ENCODE peak calls at places on chromosomes 6 and 20, in five cellular contexts. X is Right ventricle myocardium superior, I is NCI-H146, T is HTR-8/SVneo, Q is lung. B is an unnamed sample.

GRCh38 chr6:154410619-154411044 is 54.0 kb upstream of the IPCEF1 start:
- DNase-seq in X (no peak), I (no peak), T (peak; percentile 69), Q (peak; percentile 33), B (no peak)

GRCh38 chr20:49513531-49513930 is 31.1 kb upstream of the KCNB1 start:
- DNase-seq in X (no peak), I (no peak), T (no peak), Q (no peak), B (no peak)

GRCh38 chr6:137798261-137798660 is 68.8 kb upstream of the TNFAIP3 start:
- DNase-seq in X (no peak), I (no peak), T (no peak), Q (no peak), B (no peak)

GRCh38 chr20:50663095-50663821 is 28.1 kb downstream of the RIPOR3 start:
- DNase-seq in X (no peak), I (no peak), T (no peak), Q (peak; percentile 51), B (no peak)

GRCh38 chr20:46243707-46244628 is 64.3 kb downstream of the CDH22 start:
- DNase-seq in X (no peak), I (peak; percentile 25), T (no peak), Q (no peak), B (no peak)

GRCh38 chr20:49340161-49340966 is 62.5 kb upstream of the ZNFX1 start:
- DNase-seq in X (peak; percentile 59), I (no peak), T (no peak), Q (no peak), B (no peak)

GRCh38 chr20:56202493-56203077 is 45.9 kb upstream of the MC3R start:
- DNase-seq in X (no peak), I (no peak), T (peak; percentile 62), Q (no peak), B (no peak)

GRCh38 chr6:165376100-165376499 is 66.7 kb upstream of the C6orf118 start:
- DNase-seq in X (no peak), I (no peak), T (no peak), Q (no peak), B (no peak)

GRCh38 chr6:26223677-26224546 is 136.7 kb downstream of the HFE start:
- DNase-seq in X (peak; percentile 63), I (peak; percentile 96), T (peak; percentile 74), Q (no peak), B (no peak)

GRCh38 chr6:132962936-132963579 is 148.7 kb downstream of the RPS12 start:
- DNase-seq in X (peak; percentile 75), I (peak; percentile 93), T (peak; percentile 34), Q (peak; percentile 56), B (no peak)

GRCh38 chr6:164749126-164749758 is 560.2 kb downstream of the C6orf118 start:
- DNase-seq in X (no peak), I (peak; percentile 61), T (no peak), Q (no peak), B (no peak)

GRCh38 chr6:70956451-70957283 is at the start of gene B3GAT2:
- DNase-seq in X (peak; percentile 41), I (peak; percentile 22), T (no peak), Q (no peak), B (no peak)

GRCh38 chr6:32186496-32186840 is 2.4 kb upstream of the AGER start:
- DNase-seq in X (no peak), I (no peak), T (no peak), Q (no peak), B (no peak)

GRCh38 chr6:132964101-132964867 is 149.9 kb downstream of the RPS12 start:
- DNase-seq in X (no peak), I (peak; percentile 96), T (no peak), Q (no peak), B (no peak)

GRCh38 chr6:134956676-134957075 is 6.8 kb upstream of the ALDH8A1 start:
- DNase-seq in X (no peak), I (no peak), T (no peak), Q (no peak), B (no peak)

GRCh38 chr6:5135783-5136376 is 50.7 kb downstream of the PPP1R3G start:
- DNase-seq in X (no peak), I (no peak), T (no peak), Q (no peak), B (no peak)

GRCh38 chr6:87897581-87898147 is 150.0 kb upstream of the SPACA1 start:
- DNase-seq in X (no peak), I (no peak), T (no peak), Q (no peak), B (no peak)

GRCh38 chr6:15063253-15063853 is 182.5 kb upstream of the JARID2 start:
- DNase-seq in X (peak; percentile 74), I (no peak), T (no peak), Q (peak; percentile 37), B (no peak)

GRCh38 chr6:100968934-100969333 is 87.8 kb upstream of the ASCC3 start:
- DNase-seq in X (no peak), I (peak; percentile 18), T (no peak), Q (no peak), B (no peak)

GRCh38 chr20:31440012-31440659 is at the start of gene DEFB123:
- DNase-seq in X (no peak), I (no peak), T (no peak), Q (no peak), B (no peak)

GRCh38 chr6:124203812-124204167 is 400.1 kb downstream of the NKAIN2 start:
- DNase-seq in X (no peak), I (no peak), T (no peak), Q (no peak), B (no peak)

GRCh38 chr6:39083111-39083702 is 31.8 kb downstream of the SAYSD1 start:
- DNase-seq in X (no peak), I (peak; percentile 31), T (no peak), Q (no peak), B (no peak)

GRCh38 chr6:152471459-152472070 is 165.6 kb downstream of the SYNE1 start:
- DNase-seq in X (no peak), I (no peak), T (no peak), Q (no peak), B (no peak)

GRCh38 chr6:124679392-124679791 is 282.8 kb upstream of the RNF217 start:
- DNase-seq in X (no peak), I (no peak), T (peak; percentile 3), Q (no peak), B (no peak)

GRCh38 chr6:26240157-26240980 is 124.6 kb upstream of the BTN3A2 start:
- DNase-seq in X (peak; percentile 42), I (no peak), T (peak; percentile 81), Q (peak; percentile 59), B (no peak)

GRCh38 chr20:50870572-50871161 is 60.6 kb downstream of the ADNP start:
- DNase-seq in X (no peak), I (no peak), T (no peak), Q (no peak), B (no peak)

GRCh38 chr20:23021541-23021940 is 13.6 kb upstream of the SSTR4 start:
- DNase-seq in X (no peak), I (no peak), T (no peak), Q (no peak), B (no peak)

GRCh38 chr6:26311012-26311384 is 54.0 kb upstream of the BTN3A2 start:
- DNase-seq in X (no peak), I (peak; percentile 56), T (no peak), Q (no peak), B (no peak)

GRCh38 chr6:147508073-147508870 is at the start of gene SAMD5:
- DNase-seq in X (peak; percentile 59), I (peak; percentile 90), T (peak; percentile 68), Q (peak; percentile 47), B (no peak)

GRCh38 chr6:24990227-24990843 is 54.6 kb upstream of the RIPOR2 start:
- DNase-seq in X (no peak), I (no peak), T (peak; percentile 43), Q (no peak), B (no peak)

GRCh38 chr6:107219851-107220250 is 104.5 kb upstream of the BEND3 start:
- DNase-seq in X (no peak), I (no peak), T (no peak), Q (no peak), B (no peak)

GRCh38 chr6:81749704-81750103 is 2.8 kb downstream of the TENT5A start:
- DNase-seq in X (no peak), I (no peak), T (no peak), Q (no peak), B (no peak)

GRCh38 chr6:151209071-151209831 is 30.5 kb upstream of the AKAP12 start:
- DNase-seq in X (no peak), I (peak; percentile 90), T (peak; percentile 39), Q (no peak), B (no peak)

B was measured in cortex of kidney.